ENCODE peak calls at places on chromosome X, in ten cellular contexts. N is choroid plexus epithelial cell, B is PC-3, V is MV-4-11, L is endodermal cell, I is sigmoid colon, G is kidney, U is NCI-H446, Z is SW480, E is GM23248. T is an unnamed sample.

GRCh38 chrX:151729056-151729725 is 5.4 kb upstream of the CNGA2 start:
- DNase-seq in Z (no peak), V (no peak), E (no peak), L (no peak), U (no peak), B (no peak), I (peak; percentile 45), N (no peak), G (peak; percentile 33), T (no peak)

GRCh38 chrX:28854637-28855036 is 267.4 kb downstream of the IL1RAPL1 start:
- DNase-seq in Z (no peak), U (no peak), L (no peak), V (no peak), E (no peak), N (peak; percentile 7), B (no peak), I (no peak), G (no peak), T (no peak)

GRCh38 chrX:19595036-19595435 is 79.7 kb upstream of the MAP3K15 start:
- DNase-seq in B (no peak), I (no peak), U (no peak), V (no peak), Z (no peak), E (peak; percentile 35), L (no peak), N (no peak), G (no peak), T (no peak)

GRCh38 chrX:112211459-112211858 is 128.9 kb upstream of the TRPC5 start:
- DNase-seq in I (no peak), N (no peak), B (peak; percentile 1), L (no peak), U (no peak), E (peak; percentile 65), G (no peak), V (peak; percentile 43), Z (peak; percentile 8), T (no peak)

GRCh38 chrX:4935846-4936245 is 1222.4 kb upstream of the PRKX start:
- DNase-seq in Z (no peak), L (no peak), N (no peak), E (no peak), I (no peak), B (peak; percentile 59), G (no peak), U (no peak), V (peak; percentile 90), T (no peak)

GRCh38 chrX:46704767-46705386 is 54.0 kb downstream of the SLC9A7 start:
- DNase-seq in V (peak; percentile 1), L (no peak), N (peak; percentile 67), Z (no peak), I (no peak), B (no peak), U (no peak), G (no peak), E (peak; percentile 68), T (no peak)

GRCh38 chrX:110146521-110146920 is 143.6 kb downstream of the TMEM164 start:
- DNase-seq in V (peak; percentile 38), I (no peak), L (peak; percentile 68), U (peak; percentile 17), N (peak; percentile 73), Z (peak; percentile 14), G (no peak), B (peak; percentile 72), E (peak; percentile 47), T (peak; percentile 45)

GRCh38 chrX:150257348-150258175 is 105.6 kb upstream of the MAMLD1 start:
- DNase-seq in I (no peak), Z (no peak), V (no peak), U (no peak), E (no peak), B (no peak), G (no peak), L (peak; percentile 49), N (no peak), T (no peak)

GRCh38 chrX:31546130-31546529 is 474.3 kb upstream of the FTHL17 start:
- DNase-seq in E (peak; percentile 89), N (peak; percentile 69), I (no peak), U (no peak), V (peak; percentile 70), G (no peak), L (no peak), Z (no peak), B (no peak), T (no peak)

GRCh38 chrX:71177327-71177726 is 32.7 kb downstream of the NLGN3 start:
- DNase-seq in N (peak; percentile 9), V (no peak), I (no peak), L (no peak), E (peak; percentile 47), B (no peak), Z (no peak), G (no peak), U (no peak), T (no peak)

GRCh38 chrX:69028006-69028760 is 137.1 kb downstream of the PJA1 start:
- DNase-seq in B (no peak), U (no peak), L (peak; percentile 30), G (no peak), Z (no peak), E (no peak), N (no peak), V (peak; percentile 64), I (no peak), T (no peak)